ENCODE peak calls at places on chromosomes 11 and 22, in nine cellular contexts. Y is amniotic stem cell; F is spleen; L is activated CD4-positive, alpha-beta T cell treated with anti-CD3 and anti-CD28 coated beads, Interleukin-2, amount 10 ng/mL, durations not matched to agents 7 days and 5 days; M is NCI-H345; U is activated CD8-positive, alpha-beta memory T cell treated with anti-CD3 and anti-CD28 coated beads, Interleukin-2, amount 10 ng/mL, durations not matched to agents 7 days and 5 days; Q is RCC 7860; E is skeletal muscle cell; R is ELR. Z is an unnamed sample.

GRCh38 chr11:124891390-124891861 is 6.2 kb downstream of the ROBO4 start:
- DNase-seq in U (peak), F (no peak), E (no peak), M (no peak), R (no peak), Y (no peak), L (peak), Q (no peak), Z (no peak)

GRCh38 chr11:69444381-69445130 is 36.9 kb upstream of the LINC01488 start:
- DNase-seq in Q (peak), M (no peak), F (peak), R (peak), L (no peak), Y (peak), U (no peak), E (peak), Z (peak)

GRCh38 chr11:5204787-5205186 is 4.3 kb upstream of the OR51V1 start:
- DNase-seq in F (no peak), R (peak), M (peak), Y (peak), U (no peak), E (peak), Q (peak), L (no peak), Z (no peak)

GRCh38 chr11:106714179-106714578 is 304.1 kb downstream of the GUCY1A2 start:
- DNase-seq in R (no peak), U (no peak), M (no peak), F (no peak), Q (no peak), E (peak), L (no peak), Y (no peak), Z (no peak)

GRCh38 chr11:75346912-75347647 is 4.4 kb downstream of the ARRB1 start:
- DNase-seq in R (peak), Q (peak), M (no peak), L (no peak), Y (no peak), U (no peak), F (no peak), E (no peak), Z (no peak)

GRCh38 chr11:58844600-58844999 is at the start of gene GLYATL2:
- DNase-seq in M (no peak), E (no peak), U (no peak), L (no peak), R (no peak), Y (no peak), Q (no peak), F (no peak), Z (no peak)

GRCh38 chr11:96014234-96014633 is 90.3 kb upstream of the MTMR2 start:
- DNase-seq in F (no peak), E (no peak), Q (peak), L (peak), U (peak), R (peak), Y (no peak), M (peak), Z (peak)

GRCh38 chr22:19774628-19775027 is 14.1 kb downstream of the TBX1 start:
- DNase-seq in F (no peak), Q (no peak), Y (no peak), L (no peak), U (no peak), M (no peak), E (no peak), R (no peak), Z (no peak)

GRCh38 chr22:47626428-47627390 is 864.3 kb downstream of the TBC1D22A start:
- DNase-seq in Q (no peak), F (no peak), L (no peak), M (no peak), E (no peak), R (no peak), U (peak), Y (no peak), Z (no peak)

GRCh38 chr11:69127091-69127850 is 28.5 kb upstream of the SMIM38 start:
- DNase-seq in M (no peak), Y (no peak), E (no peak), F (peak), L (no peak), R (no peak), Q (no peak), U (no peak), Z (no peak)

GRCh38 chr22:50697667-50698506 is 25.3 kb downstream of the SHANK3 start:
- DNase-seq in F (peak), E (no peak), Y (no peak), M (no peak), R (no peak), U (no peak), Q (no peak), L (no peak), Z (no peak)

GRCh38 chr11:131108780-131109179 is 192.5 kb upstream of the SNX19 start:
- DNase-seq in R (peak), U (no peak), Q (no peak), Y (no peak), E (no peak), F (no peak), M (no peak), L (no peak), Z (no peak)

GRCh38 chr11:93033093-93033492 is 63.6 kb downstream of the MTNR1B start:
- DNase-seq in F (no peak), Y (no peak), L (no peak), R (no peak), U (no peak), Q (no peak), M (no peak), E (no peak), Z (no peak)

GRCh38 chr11:14460147-14460546 is 39.5 kb downstream of the COPB1 start:
- DNase-seq in E (no peak), F (no peak), Q (no peak), M (no peak), L (no peak), Y (no peak), R (peak), U (no peak), Z (no peak)

GRCh38 chr11:127338380-127339259 is 338.1 kb upstream of the KIRREL3 start:
- DNase-seq in Y (no peak), F (no peak), M (no peak), R (no peak), Q (no peak), U (no peak), L (no peak), E (no peak), Z (no peak)

GRCh38 chr11:1516273-1517067 is 29.9 kb upstream of the MOB2 start:
- DNase-seq in M (no peak), F (peak), Y (peak), E (no peak), L (no peak), U (no peak), R (peak), Q (no peak), Z (no peak)

GRCh38 chr11:96132437-96132836 is 208.5 kb upstream of the MTMR2 start:
- DNase-seq in E (no peak), F (no peak), R (no peak), U (no peak), Q (no peak), Y (no peak), L (no peak), M (no peak), Z (no peak)

GRCh38 chr22:40410272-40410671 is 39.9 kb downstream of the SGSM3 start:
- DNase-seq in F (no peak), U (no peak), Y (no peak), Q (no peak), L (no peak), E (no peak), M (no peak), R (peak), Z (no peak)